ENCODE peak calls at places on chromosomes 2 and 18, in five cellular contexts. One of them, this sample, is unnamed.

GRCh38 chr2:23529659-23530058 is 144.7 kb downstream of the KLHL29 start:
- DNase-seq in stimulated activated CD4-positive, alpha-beta T cell treated with anti-CD3 and anti-CD28 coated beads, Interleukin-1b, Interleukin-23, amount 100 ng/mL, for 48 hours: no peak
- DNase-seq in MCF 10A: no peak
- DNase-seq in T-helper 2 cell: no peak
- DNase-seq in activated CD4-positive, alpha-beta T cell treated with anti-CD3 and anti-CD28 coated beads, Interleukin-2, amount 50 U/mL, for 4 hours: no peak
- DNase-seq in this sample: no peak

GRCh38 chr2:109721117-109721504 is 73.0 kb upstream of the RGPD5 start:
- DNase-seq in stimulated activated CD4-positive, alpha-beta T cell treated with anti-CD3 and anti-CD28 coated beads, Interleukin-1b, Interleukin-23, amount 100 ng/mL, for 48 hours: no peak
- DNase-seq in MCF 10A: no peak
- DNase-seq in T-helper 2 cell: no peak
- DNase-seq in activated CD4-positive, alpha-beta T cell treated with anti-CD3 and anti-CD28 coated beads, Interleukin-2, amount 50 U/mL, for 4 hours: no peak
- DNase-seq in this sample: no peak

GRCh38 chr18:29145993-29146539 is 969.1 kb upstream of the CDH2 start:
- DNase-seq in stimulated activated CD4-positive, alpha-beta T cell treated with anti-CD3 and anti-CD28 coated beads, Interleukin-1b, Interleukin-23, amount 100 ng/mL, for 48 hours: no peak
- DNase-seq in MCF 10A: no peak
- DNase-seq in T-helper 2 cell: no peak
- DNase-seq in activated CD4-positive, alpha-beta T cell treated with anti-CD3 and anti-CD28 coated beads, Interleukin-2, amount 50 U/mL, for 4 hours: no peak
- DNase-seq in this sample: no peak

GRCh38 chr2:174594451-174594850 is 3.2 kb downstream of the WIPF1 start:
- DNase-seq in stimulated activated CD4-positive, alpha-beta T cell treated with anti-CD3 and anti-CD28 coated beads, Interleukin-1b, Interleukin-23, amount 100 ng/mL, for 48 hours: no peak
- DNase-seq in MCF 10A: no peak
- DNase-seq in T-helper 2 cell: no peak
- DNase-seq in activated CD4-positive, alpha-beta T cell treated with anti-CD3 and anti-CD28 coated beads, Interleukin-2, amount 50 U/mL, for 4 hours: no peak
- DNase-seq in this sample: no peak

GRCh38 chr2:120867290-120868231 is 131.9 kb downstream of the GLI2 start:
- DNase-seq in stimulated activated CD4-positive, alpha-beta T cell treated with anti-CD3 and anti-CD28 coated beads, Interleukin-1b, Interleukin-23, amount 100 ng/mL, for 48 hours: no peak
- DNase-seq in MCF 10A: peak; percentile 74
- DNase-seq in T-helper 2 cell: no peak
- DNase-seq in activated CD4-positive, alpha-beta T cell treated with anti-CD3 and anti-CD28 coated beads, Interleukin-2, amount 50 U/mL, for 4 hours: no peak
- DNase-seq in this sample: no peak

GRCh38 chr2:43221660-43222471 is 4.5 kb downstream of the ZFP36L2 start:
- DNase-seq in stimulated activated CD4-positive, alpha-beta T cell treated with anti-CD3 and anti-CD28 coated beads, Interleukin-1b, Interleukin-23, amount 100 ng/mL, for 48 hours: peak; percentile 60
- DNase-seq in MCF 10A: peak; percentile 91
- DNase-seq in T-helper 2 cell: peak; percentile 52
- DNase-seq in activated CD4-positive, alpha-beta T cell treated with anti-CD3 and anti-CD28 coated beads, Interleukin-2, amount 50 U/mL, for 4 hours: peak; percentile 18
- DNase-seq in this sample: peak; percentile 39

GRCh38 chr18:51135361-51135760 is 62.1 kb downstream of the MEX3C start:
- DNase-seq in stimulated activated CD4-positive, alpha-beta T cell treated with anti-CD3 and anti-CD28 coated beads, Interleukin-1b, Interleukin-23, amount 100 ng/mL, for 48 hours: no peak
- DNase-seq in MCF 10A: peak; percentile 91
- DNase-seq in T-helper 2 cell: no peak
- DNase-seq in activated CD4-positive, alpha-beta T cell treated with anti-CD3 and anti-CD28 coated beads, Interleukin-2, amount 50 U/mL, for 4 hours: no peak
- DNase-seq in this sample: no peak

GRCh38 chr2:241907171-241907570 is 37.6 kb downstream of the RTP5 start:
- DNase-seq in stimulated activated CD4-positive, alpha-beta T cell treated with anti-CD3 and anti-CD28 coated beads, Interleukin-1b, Interleukin-23, amount 100 ng/mL, for 48 hours: no peak
- DNase-seq in MCF 10A: no peak
- DNase-seq in T-helper 2 cell: no peak
- DNase-seq in activated CD4-positive, alpha-beta T cell treated with anti-CD3 and anti-CD28 coated beads, Interleukin-2, amount 50 U/mL, for 4 hours: no peak
- DNase-seq in this sample: no peak

GRCh38 chr2:119231975-119232665 is 8.5 kb downstream of the STEAP3 start:
- DNase-seq in stimulated activated CD4-positive, alpha-beta T cell treated with anti-CD3 and anti-CD28 coated beads, Interleukin-1b, Interleukin-23, amount 100 ng/mL, for 48 hours: peak; percentile 42
- DNase-seq in MCF 10A: peak; percentile 27
- DNase-seq in T-helper 2 cell: no peak
- DNase-seq in activated CD4-positive, alpha-beta T cell treated with anti-CD3 and anti-CD28 coated beads, Interleukin-2, amount 50 U/mL, for 4 hours: no peak
- DNase-seq in this sample: no peak

GRCh38 chr2:64456298-64456697 is 2.3 kb downstream of the LGALSL start:
- DNase-seq in stimulated activated CD4-positive, alpha-beta T cell treated with anti-CD3 and anti-CD28 coated beads, Interleukin-1b, Interleukin-23, amount 100 ng/mL, for 48 hours: no peak
- DNase-seq in MCF 10A: no peak
- DNase-seq in T-helper 2 cell: no peak
- DNase-seq in activated CD4-positive, alpha-beta T cell treated with anti-CD3 and anti-CD28 coated beads, Interleukin-2, amount 50 U/mL, for 4 hours: no peak
- DNase-seq in this sample: no peak

GRCh38 chr2:232521098-232521497 is 910 bp downstream of the PRSS56 start:
- DNase-seq in stimulated activated CD4-positive, alpha-beta T cell treated with anti-CD3 and anti-CD28 coated beads, Interleukin-1b, Interleukin-23, amount 100 ng/mL, for 48 hours: no peak
- DNase-seq in MCF 10A: no peak
- DNase-seq in T-helper 2 cell: no peak
- DNase-seq in activated CD4-positive, alpha-beta T cell treated with anti-CD3 and anti-CD28 coated beads, Interleukin-2, amount 50 U/mL, for 4 hours: no peak
- DNase-seq in this sample: no peak

GRCh38 chr18:31429623-31430022 is 17.9 kb upstream of the DSG3 start:
- DNase-seq in stimulated activated CD4-positive, alpha-beta T cell treated with anti-CD3 and anti-CD28 coated beads, Interleukin-1b, Interleukin-23, amount 100 ng/mL, for 48 hours: no peak
- DNase-seq in MCF 10A: peak; percentile 72
- DNase-seq in T-helper 2 cell: no peak
- DNase-seq in activated CD4-positive, alpha-beta T cell treated with anti-CD3 and anti-CD28 coated beads, Interleukin-2, amount 50 U/mL, for 4 hours: no peak
- DNase-seq in this sample: no peak

GRCh38 chr2:234032301-234032856 is 18.1 kb upstream of the SPP2 start:
- DNase-seq in stimulated activated CD4-positive, alpha-beta T cell treated with anti-CD3 and anti-CD28 coated beads, Interleukin-1b, Interleukin-23, amount 100 ng/mL, for 48 hours: peak; percentile 25
- DNase-seq in MCF 10A: peak; percentile 64
- DNase-seq in T-helper 2 cell: peak; percentile 76
- DNase-seq in activated CD4-positive, alpha-beta T cell treated with anti-CD3 and anti-CD28 coated beads, Interleukin-2, amount 50 U/mL, for 4 hours: no peak
- DNase-seq in this sample: no peak

GRCh38 chr2:54054271-54054670 is 61.1 kb upstream of the ACYP2 start:
- DNase-seq in stimulated activated CD4-positive, alpha-beta T cell treated with anti-CD3 and anti-CD28 coated beads, Interleukin-1b, Interleukin-23, amount 100 ng/mL, for 48 hours: no peak
- DNase-seq in MCF 10A: no peak
- DNase-seq in T-helper 2 cell: no peak
- DNase-seq in activated CD4-positive, alpha-beta T cell treated with anti-CD3 and anti-CD28 coated beads, Interleukin-2, amount 50 U/mL, for 4 hours: no peak
- DNase-seq in this sample: no peak

GRCh38 chr2:239372835-239373234 is 28.0 kb downstream of the HDAC4 start:
- DNase-seq in stimulated activated CD4-positive, alpha-beta T cell treated with anti-CD3 and anti-CD28 coated beads, Interleukin-1b, Interleukin-23, amount 100 ng/mL, for 48 hours: no peak
- DNase-seq in MCF 10A: no peak
- DNase-seq in T-helper 2 cell: no peak
- DNase-seq in activated CD4-positive, alpha-beta T cell treated with anti-CD3 and anti-CD28 coated beads, Interleukin-2, amount 50 U/mL, for 4 hours: no peak
- DNase-seq in this sample: no peak

GRCh38 chr18:8333961-8334360 is 275.3 kb upstream of the RAB12 start:
- DNase-seq in stimulated activated CD4-positive, alpha-beta T cell treated with anti-CD3 and anti-CD28 coated beads, Interleukin-1b, Interleukin-23, amount 100 ng/mL, for 48 hours: no peak
- DNase-seq in MCF 10A: no peak
- DNase-seq in T-helper 2 cell: no peak
- DNase-seq in activated CD4-positive, alpha-beta T cell treated with anti-CD3 and anti-CD28 coated beads, Interleukin-2, amount 50 U/mL, for 4 hours: no peak
- DNase-seq in this sample: no peak

GRCh38 chr2:12014088-12014960 is 267.9 kb downstream of the LPIN1 start:
- DNase-seq in stimulated activated CD4-positive, alpha-beta T cell treated with anti-CD3 and anti-CD28 coated beads, Interleukin-1b, Interleukin-23, amount 100 ng/mL, for 48 hours: no peak
- DNase-seq in MCF 10A: no peak
- DNase-seq in T-helper 2 cell: no peak
- DNase-seq in activated CD4-positive, alpha-beta T cell treated with anti-CD3 and anti-CD28 coated beads, Interleukin-2, amount 50 U/mL, for 4 hours: no peak
- DNase-seq in this sample: no peak

GRCh38 chr2:189024861-189025618 is 50.9 kb downstream of the COL3A1 start:
- DNase-seq in stimulated activated CD4-positive, alpha-beta T cell treated with anti-CD3 and anti-CD28 coated beads, Interleukin-1b, Interleukin-23, amount 100 ng/mL, for 48 hours: no peak
- DNase-seq in MCF 10A: peak; percentile 4
- DNase-seq in T-helper 2 cell: no peak
- DNase-seq in activated CD4-positive, alpha-beta T cell treated with anti-CD3 and anti-CD28 coated beads, Interleukin-2, amount 50 U/mL, for 4 hours: no peak
- DNase-seq in this sample: no peak

GRCh38 chr2:16013571-16013970 is 73.2 kb downstream of the MYCN start:
- DNase-seq in stimulated activated CD4-positive, alpha-beta T cell treated with anti-CD3 and anti-CD28 coated beads, Interleukin-1b, Interleukin-23, amount 100 ng/mL, for 48 hours: no peak
- DNase-seq in MCF 10A: no peak
- DNase-seq in T-helper 2 cell: no peak
- DNase-seq in activated CD4-positive, alpha-beta T cell treated with anti-CD3 and anti-CD28 coated beads, Interleukin-2, amount 50 U/mL, for 4 hours: no peak
- DNase-seq in this sample: no peak

GRCh38 chr2:197281421-197281820 is 29.2 kb downstream of the ANKRD44 start:
- DNase-seq in stimulated activated CD4-positive, alpha-beta T cell treated with anti-CD3 and anti-CD28 coated beads, Interleukin-1b, Interleukin-23, amount 100 ng/mL, for 48 hours: no peak
- DNase-seq in MCF 10A: no peak
- DNase-seq in T-helper 2 cell: no peak
- DNase-seq in activated CD4-positive, alpha-beta T cell treated with anti-CD3 and anti-CD28 coated beads, Interleukin-2, amount 50 U/mL, for 4 hours: no peak
- DNase-seq in this sample: no peak

GRCh38 chr2:239595711-239596110 is 194.9 kb upstream of the HDAC4 start:
- DNase-seq in stimulated activated CD4-positive, alpha-beta T cell treated with anti-CD3 and anti-CD28 coated beads, Interleukin-1b, Interleukin-23, amount 100 ng/mL, for 48 hours: no peak
- DNase-seq in MCF 10A: no peak
- DNase-seq in T-helper 2 cell: no peak
- DNase-seq in activated CD4-positive, alpha-beta T cell treated with anti-CD3 and anti-CD28 coated beads, Interleukin-2, amount 50 U/mL, for 4 hours: no peak
- DNase-seq in this sample: no peak

GRCh38 chr2:240813231-240813921 is 6.6 kb downstream of the KIF1A start:
- DNase-seq in stimulated activated CD4-positive, alpha-beta T cell treated with anti-CD3 and anti-CD28 coated beads, Interleukin-1b, Interleukin-23, amount 100 ng/mL, for 48 hours: no peak
- DNase-seq in MCF 10A: no peak
- DNase-seq in T-helper 2 cell: no peak
- DNase-seq in activated CD4-positive, alpha-beta T cell treated with anti-CD3 and anti-CD28 coated beads, Interleukin-2, amount 50 U/mL, for 4 hours: no peak
- DNase-seq in this sample: no peak

GRCh38 chr2:217717541-217717940 is 285.3 kb downstream of the TNS1 start:
- DNase-seq in stimulated activated CD4-positive, alpha-beta T cell treated with anti-CD3 and anti-CD28 coated beads, Interleukin-1b, Interleukin-23, amount 100 ng/mL, for 48 hours: no peak
- DNase-seq in MCF 10A: no peak
- DNase-seq in T-helper 2 cell: no peak
- DNase-seq in activated CD4-positive, alpha-beta T cell treated with anti-CD3 and anti-CD28 coated beads, Interleukin-2, amount 50 U/mL, for 4 hours: no peak
- DNase-seq in this sample: no peak

GRCh38 chr2:98157557-98157956 is 70.6 kb downstream of the VWA3B start:
- DNase-seq in stimulated activated CD4-positive, alpha-beta T cell treated with anti-CD3 and anti-CD28 coated beads, Interleukin-1b, Interleukin-23, amount 100 ng/mL, for 48 hours: no peak
- DNase-seq in MCF 10A: no peak
- DNase-seq in T-helper 2 cell: no peak
- DNase-seq in activated CD4-positive, alpha-beta T cell treated with anti-CD3 and anti-CD28 coated beads, Interleukin-2, amount 50 U/mL, for 4 hours: no peak
- DNase-seq in this sample: no peak

GRCh38 chr18:11660691-11661090 is 28.4 kb upstream of the GNAL start:
- DNase-seq in stimulated activated CD4-positive, alpha-beta T cell treated with anti-CD3 and anti-CD28 coated beads, Interleukin-1b, Interleukin-23, amount 100 ng/mL, for 48 hours: no peak
- DNase-seq in MCF 10A: no peak
- DNase-seq in T-helper 2 cell: no peak
- DNase-seq in activated CD4-positive, alpha-beta T cell treated with anti-CD3 and anti-CD28 coated beads, Interleukin-2, amount 50 U/mL, for 4 hours: no peak
- DNase-seq in this sample: no peak

GRCh38 chr2:125959047-125959446 is 696.9 kb upstream of the GYPC start:
- DNase-seq in stimulated activated CD4-positive, alpha-beta T cell treated with anti-CD3 and anti-CD28 coated beads, Interleukin-1b, Interleukin-23, amount 100 ng/mL, for 48 hours: no peak
- DNase-seq in MCF 10A: no peak
- DNase-seq in T-helper 2 cell: no peak
- DNase-seq in activated CD4-positive, alpha-beta T cell treated with anti-CD3 and anti-CD28 coated beads, Interleukin-2, amount 50 U/mL, for 4 hours: no peak
- DNase-seq in this sample: no peak

GRCh38 chr18:2958819-2959298 is 54.1 kb downstream of the LPIN2 start:
- DNase-seq in stimulated activated CD4-positive, alpha-beta T cell treated with anti-CD3 and anti-CD28 coated beads, Interleukin-1b, Interleukin-23, amount 100 ng/mL, for 48 hours: no peak
- DNase-seq in MCF 10A: no peak
- DNase-seq in T-helper 2 cell: peak; percentile 31
- DNase-seq in activated CD4-positive, alpha-beta T cell treated with anti-CD3 and anti-CD28 coated beads, Interleukin-2, amount 50 U/mL, for 4 hours: no peak
- DNase-seq in this sample: no peak

GRCh38 chr18:79476918-79477685 is 81.4 kb downstream of the NFATC1 start:
- DNase-seq in stimulated activated CD4-positive, alpha-beta T cell treated with anti-CD3 and anti-CD28 coated beads, Interleukin-1b, Interleukin-23, amount 100 ng/mL, for 48 hours: no peak
- DNase-seq in MCF 10A: no peak
- DNase-seq in T-helper 2 cell: no peak
- DNase-seq in activated CD4-positive, alpha-beta T cell treated with anti-CD3 and anti-CD28 coated beads, Interleukin-2, amount 50 U/mL, for 4 hours: no peak
- DNase-seq in this sample: no peak

GRCh38 chr2:222043897-222044296 is 254.9 kb downstream of the PAX3 start:
- DNase-seq in stimulated activated CD4-positive, alpha-beta T cell treated with anti-CD3 and anti-CD28 coated beads, Interleukin-1b, Interleukin-23, amount 100 ng/mL, for 48 hours: no peak
- DNase-seq in MCF 10A: no peak
- DNase-seq in T-helper 2 cell: no peak
- DNase-seq in activated CD4-positive, alpha-beta T cell treated with anti-CD3 and anti-CD28 coated beads, Interleukin-2, amount 50 U/mL, for 4 hours: no peak
- DNase-seq in this sample: no peak

GRCh38 chr2:10818986-10819385 is 6.4 kb upstream of the PDIA6 start:
- DNase-seq in stimulated activated CD4-positive, alpha-beta T cell treated with anti-CD3 and anti-CD28 coated beads, Interleukin-1b, Interleukin-23, amount 100 ng/mL, for 48 hours: no peak
- DNase-seq in MCF 10A: no peak
- DNase-seq in T-helper 2 cell: no peak
- DNase-seq in activated CD4-positive, alpha-beta T cell treated with anti-CD3 and anti-CD28 coated beads, Interleukin-2, amount 50 U/mL, for 4 hours: no peak
- DNase-seq in this sample: no peak

GRCh38 chr2:27042159-27042661 is 9.3 kb upstream of the AGBL5 start:
- DNase-seq in stimulated activated CD4-positive, alpha-beta T cell treated with anti-CD3 and anti-CD28 coated beads, Interleukin-1b, Interleukin-23, amount 100 ng/mL, for 48 hours: no peak
- DNase-seq in MCF 10A: peak; percentile 9
- DNase-seq in T-helper 2 cell: no peak
- DNase-seq in activated CD4-positive, alpha-beta T cell treated with anti-CD3 and anti-CD28 coated beads, Interleukin-2, amount 50 U/mL, for 4 hours: no peak
- DNase-seq in this sample: no peak

This sample was measured in activated T-helper 9 cell treated with anti-CD3 and anti-CD28 coated beads, Interleukin-2, amount 50 U/mL, for 16 hours.